ENCODE peak calls at places on chromosomes 16 and 17, in nine cellular contexts. One of them, this sample, is unnamed.

GRCh38 chr17:17098426-17099035 is 56.3 kb downstream of the MPRIP start:
- DNase-seq in activated CD4-positive, alpha-beta T cell treated with anti-CD3 and anti-CD28 coated beads, Interleukin-2, amount 10 ng/mL, durations not matched to agents 7 days and 5 days: no peak
- DNase-seq in body of pancreas: no peak
- DNase-seq in WTC11: no peak
- DNase-seq in left cardiac atrium: peak
- DNase-seq in fibroblast of pulmonary artery: peak
- DNase-seq in C1 segment of cervical spinal cord: no peak
- DNase-seq in memory B cell: no peak
- DNase-seq in MV-4-11: no peak
- DNase-seq in this sample: no peak

GRCh38 chr17:6953689-6954088 is 42.2 kb upstream of the ALOX12 start:
- DNase-seq in left cardiac atrium: no peak
- DNase-seq in body of pancreas: no peak
- DNase-seq in memory B cell: no peak
- DNase-seq in fibroblast of pulmonary artery: no peak
- DNase-seq in MV-4-11: no peak
- DNase-seq in C1 segment of cervical spinal cord: no peak
- DNase-seq in activated CD4-positive, alpha-beta T cell treated with anti-CD3 and anti-CD28 coated beads, Interleukin-2, amount 10 ng/mL, durations not matched to agents 7 days and 5 days: no peak
- DNase-seq in WTC11: no peak
- DNase-seq in this sample: no peak

GRCh38 chr16:77736879-77737278 is 14.6 kb downstream of the NUDT7 start:
- DNase-seq in left cardiac atrium: no peak
- DNase-seq in activated CD4-positive, alpha-beta T cell treated with anti-CD3 and anti-CD28 coated beads, Interleukin-2, amount 10 ng/mL, durations not matched to agents 7 days and 5 days: no peak
- DNase-seq in C1 segment of cervical spinal cord: no peak
- DNase-seq in body of pancreas: no peak
- DNase-seq in WTC11: no peak
- DNase-seq in memory B cell: no peak
- DNase-seq in MV-4-11: peak
- DNase-seq in fibroblast of pulmonary artery: no peak
- DNase-seq in this sample: no peak

GRCh38 chr16:71885261-71885650 is 1.3 kb upstream of the ZNF821 start:
- DNase-seq in body of pancreas: no peak
- DNase-seq in C1 segment of cervical spinal cord: no peak
- DNase-seq in fibroblast of pulmonary artery: no peak
- DNase-seq in WTC11: no peak
- DNase-seq in memory B cell: no peak
- DNase-seq in activated CD4-positive, alpha-beta T cell treated with anti-CD3 and anti-CD28 coated beads, Interleukin-2, amount 10 ng/mL, durations not matched to agents 7 days and 5 days: no peak
- DNase-seq in MV-4-11: peak
- DNase-seq in left cardiac atrium: no peak
- DNase-seq in this sample: no peak

GRCh38 chr16:89547291-89547690 is 13.2 kb upstream of the RPL13 start:
- DNase-seq in activated CD4-positive, alpha-beta T cell treated with anti-CD3 and anti-CD28 coated beads, Interleukin-2, amount 10 ng/mL, durations not matched to agents 7 days and 5 days: no peak
- DNase-seq in WTC11: no peak
- DNase-seq in body of pancreas: no peak
- DNase-seq in C1 segment of cervical spinal cord: no peak
- DNase-seq in MV-4-11: no peak
- DNase-seq in fibroblast of pulmonary artery: no peak
- DNase-seq in memory B cell: no peak
- DNase-seq in left cardiac atrium: no peak
- DNase-seq in this sample: no peak

GRCh38 chr16:57192146-57192545 is 6.0 kb downstream of the RSPRY1 start:
- DNase-seq in C1 segment of cervical spinal cord: no peak
- DNase-seq in memory B cell: no peak
- DNase-seq in fibroblast of pulmonary artery: peak
- DNase-seq in MV-4-11: no peak
- DNase-seq in body of pancreas: no peak
- DNase-seq in left cardiac atrium: no peak
- DNase-seq in activated CD4-positive, alpha-beta T cell treated with anti-CD3 and anti-CD28 coated beads, Interleukin-2, amount 10 ng/mL, durations not matched to agents 7 days and 5 days: no peak
- DNase-seq in WTC11: no peak
- DNase-seq in this sample: no peak

GRCh38 chr17:78644259-78644658 is 67.1 kb upstream of the DNAH17 start:
- DNase-seq in MV-4-11: peak
- DNase-seq in WTC11: no peak
- DNase-seq in fibroblast of pulmonary artery: no peak
- DNase-seq in C1 segment of cervical spinal cord: no peak
- DNase-seq in memory B cell: no peak
- DNase-seq in left cardiac atrium: no peak
- DNase-seq in activated CD4-positive, alpha-beta T cell treated with anti-CD3 and anti-CD28 coated beads, Interleukin-2, amount 10 ng/mL, durations not matched to agents 7 days and 5 days: no peak
- DNase-seq in body of pancreas: no peak
- DNase-seq in this sample: no peak

GRCh38 chr17:3032258-3033247 is 30.9 kb downstream of the OR1D5 start:
- DNase-seq in C1 segment of cervical spinal cord: no peak
- DNase-seq in left cardiac atrium: no peak
- DNase-seq in activated CD4-positive, alpha-beta T cell treated with anti-CD3 and anti-CD28 coated beads, Interleukin-2, amount 10 ng/mL, durations not matched to agents 7 days and 5 days: no peak
- DNase-seq in WTC11: no peak
- DNase-seq in memory B cell: no peak
- DNase-seq in body of pancreas: no peak
- DNase-seq in fibroblast of pulmonary artery: no peak
- DNase-seq in MV-4-11: no peak
- DNase-seq in this sample: no peak

GRCh38 chr16:58105619-58106018 is 23.6 kb downstream of the CFAP20 start:
- DNase-seq in C1 segment of cervical spinal cord: no peak
- DNase-seq in left cardiac atrium: no peak
- DNase-seq in activated CD4-positive, alpha-beta T cell treated with anti-CD3 and anti-CD28 coated beads, Interleukin-2, amount 10 ng/mL, durations not matched to agents 7 days and 5 days: no peak
- DNase-seq in WTC11: no peak
- DNase-seq in body of pancreas: no peak
- DNase-seq in fibroblast of pulmonary artery: no peak
- DNase-seq in MV-4-11: peak
- DNase-seq in memory B cell: no peak
- DNase-seq in this sample: no peak

GRCh38 chr16:83967838-83968482 is at the start of gene NECAB2:
- DNase-seq in memory B cell: no peak
- DNase-seq in left cardiac atrium: peak
- DNase-seq in fibroblast of pulmonary artery: peak
- DNase-seq in MV-4-11: no peak
- DNase-seq in WTC11: peak
- DNase-seq in body of pancreas: peak
- DNase-seq in C1 segment of cervical spinal cord: no peak
- DNase-seq in activated CD4-positive, alpha-beta T cell treated with anti-CD3 and anti-CD28 coated beads, Interleukin-2, amount 10 ng/mL, durations not matched to agents 7 days and 5 days: no peak
- DNase-seq in this sample: peak

GRCh38 chr16:58727028-58727781 is 6.9 kb downstream of the GOT2 start:
- DNase-seq in WTC11: no peak
- DNase-seq in memory B cell: no peak
- DNase-seq in MV-4-11: no peak
- DNase-seq in left cardiac atrium: no peak
- DNase-seq in fibroblast of pulmonary artery: no peak
- DNase-seq in body of pancreas: no peak
- DNase-seq in C1 segment of cervical spinal cord: no peak
- DNase-seq in activated CD4-positive, alpha-beta T cell treated with anti-CD3 and anti-CD28 coated beads, Interleukin-2, amount 10 ng/mL, durations not matched to agents 7 days and 5 days: no peak
- DNase-seq in this sample: no peak

GRCh38 chr17:42409467-42410351 is 13.3 kb downstream of the CAVIN1 start:
- DNase-seq in C1 segment of cervical spinal cord: no peak
- DNase-seq in body of pancreas: peak
- DNase-seq in activated CD4-positive, alpha-beta T cell treated with anti-CD3 and anti-CD28 coated beads, Interleukin-2, amount 10 ng/mL, durations not matched to agents 7 days and 5 days: no peak
- DNase-seq in left cardiac atrium: peak
- DNase-seq in MV-4-11: no peak
- DNase-seq in WTC11: no peak
- DNase-seq in fibroblast of pulmonary artery: peak
- DNase-seq in memory B cell: no peak
- DNase-seq in this sample: no peak

GRCh38 chr16:1053700-1054368 is 18.7 kb upstream of the SSTR5 start:
- DNase-seq in left cardiac atrium: no peak
- DNase-seq in activated CD4-positive, alpha-beta T cell treated with anti-CD3 and anti-CD28 coated beads, Interleukin-2, amount 10 ng/mL, durations not matched to agents 7 days and 5 days: no peak
- DNase-seq in C1 segment of cervical spinal cord: no peak
- DNase-seq in body of pancreas: no peak
- DNase-seq in memory B cell: no peak
- DNase-seq in WTC11: no peak
- DNase-seq in MV-4-11: no peak
- DNase-seq in fibroblast of pulmonary artery: no peak
- DNase-seq in this sample: no peak

GRCh38 chr16:15567823-15568222 is 75.1 kb downstream of the MARF1 start:
- DNase-seq in WTC11: no peak
- DNase-seq in C1 segment of cervical spinal cord: no peak
- DNase-seq in memory B cell: no peak
- DNase-seq in body of pancreas: no peak
- DNase-seq in MV-4-11: no peak
- DNase-seq in activated CD4-positive, alpha-beta T cell treated with anti-CD3 and anti-CD28 coated beads, Interleukin-2, amount 10 ng/mL, durations not matched to agents 7 days and 5 days: no peak
- DNase-seq in left cardiac atrium: no peak
- DNase-seq in fibroblast of pulmonary artery: no peak
- DNase-seq in this sample: no peak

GRCh38 chr16:80107900-80108299 is 432.9 kb upstream of the DYNLRB2 start:
- DNase-seq in MV-4-11: no peak
- DNase-seq in C1 segment of cervical spinal cord: no peak
- DNase-seq in fibroblast of pulmonary artery: no peak
- DNase-seq in memory B cell: no peak
- DNase-seq in body of pancreas: no peak
- DNase-seq in activated CD4-positive, alpha-beta T cell treated with anti-CD3 and anti-CD28 coated beads, Interleukin-2, amount 10 ng/mL, durations not matched to agents 7 days and 5 days: no peak
- DNase-seq in WTC11: no peak
- DNase-seq in left cardiac atrium: no peak
- DNase-seq in this sample: no peak

GRCh38 chr17:83150369-83151055 is 71.1 kb downstream of the METRNL start:
- DNase-seq in WTC11: no peak
- DNase-seq in fibroblast of pulmonary artery: no peak
- DNase-seq in MV-4-11: no peak
- DNase-seq in memory B cell: no peak
- DNase-seq in C1 segment of cervical spinal cord: no peak
- DNase-seq in left cardiac atrium: no peak
- DNase-seq in activated CD4-positive, alpha-beta T cell treated with anti-CD3 and anti-CD28 coated beads, Interleukin-2, amount 10 ng/mL, durations not matched to agents 7 days and 5 days: no peak
- DNase-seq in body of pancreas: no peak
- DNase-seq in this sample: no peak

GRCh38 chr17:43962479-43962878 is 8.7 kb upstream of the PYY start:
- DNase-seq in memory B cell: no peak
- DNase-seq in MV-4-11: no peak
- DNase-seq in left cardiac atrium: no peak
- DNase-seq in activated CD4-positive, alpha-beta T cell treated with anti-CD3 and anti-CD28 coated beads, Interleukin-2, amount 10 ng/mL, durations not matched to agents 7 days and 5 days: no peak
- DNase-seq in C1 segment of cervical spinal cord: no peak
- DNase-seq in body of pancreas: no peak
- DNase-seq in WTC11: no peak
- DNase-seq in fibroblast of pulmonary artery: no peak
- DNase-seq in this sample: no peak

GRCh38 chr17:47733414-47734288 is 615 bp downstream of the TBX21 start:
- DNase-seq in fibroblast of pulmonary artery: no peak
- DNase-seq in body of pancreas: no peak
- DNase-seq in WTC11: no peak
- DNase-seq in MV-4-11: no peak
- DNase-seq in C1 segment of cervical spinal cord: no peak
- DNase-seq in memory B cell: peak
- DNase-seq in activated CD4-positive, alpha-beta T cell treated with anti-CD3 and anti-CD28 coated beads, Interleukin-2, amount 10 ng/mL, durations not matched to agents 7 days and 5 days: peak
- DNase-seq in left cardiac atrium: no peak
- DNase-seq in this sample: no peak

GRCh38 chr17:43721537-43722268 is 36.9 kb downstream of the SOST start:
- DNase-seq in activated CD4-positive, alpha-beta T cell treated with anti-CD3 and anti-CD28 coated beads, Interleukin-2, amount 10 ng/mL, durations not matched to agents 7 days and 5 days: no peak
- DNase-seq in C1 segment of cervical spinal cord: no peak
- DNase-seq in MV-4-11: no peak
- DNase-seq in left cardiac atrium: no peak
- DNase-seq in memory B cell: no peak
- DNase-seq in fibroblast of pulmonary artery: peak
- DNase-seq in WTC11: no peak
- DNase-seq in body of pancreas: no peak
- DNase-seq in this sample: no peak

GRCh38 chr16:72787130-72787518 is 260.8 kb downstream of the ZFHX3 start:
- DNase-seq in fibroblast of pulmonary artery: no peak
- DNase-seq in memory B cell: no peak
- DNase-seq in left cardiac atrium: peak
- DNase-seq in WTC11: no peak
- DNase-seq in body of pancreas: no peak
- DNase-seq in MV-4-11: no peak
- DNase-seq in C1 segment of cervical spinal cord: no peak
- DNase-seq in activated CD4-positive, alpha-beta T cell treated with anti-CD3 and anti-CD28 coated beads, Interleukin-2, amount 10 ng/mL, durations not matched to agents 7 days and 5 days: no peak
- DNase-seq in this sample: peak

GRCh38 chr17:82098939-82099765 is 1.1 kb upstream of the FASN start:
- DNase-seq in C1 segment of cervical spinal cord: no peak
- DNase-seq in activated CD4-positive, alpha-beta T cell treated with anti-CD3 and anti-CD28 coated beads, Interleukin-2, amount 10 ng/mL, durations not matched to agents 7 days and 5 days: no peak
- DNase-seq in WTC11: no peak
- DNase-seq in MV-4-11: no peak
- DNase-seq in left cardiac atrium: no peak
- DNase-seq in memory B cell: peak
- DNase-seq in body of pancreas: no peak
- DNase-seq in fibroblast of pulmonary artery: no peak
- DNase-seq in this sample: no peak

GRCh38 chr17:50550661-50551432 is 3.9 kb downstream of the SPATA20 start:
- DNase-seq in fibroblast of pulmonary artery: peak
- DNase-seq in body of pancreas: peak
- DNase-seq in MV-4-11: peak
- DNase-seq in activated CD4-positive, alpha-beta T cell treated with anti-CD3 and anti-CD28 coated beads, Interleukin-2, amount 10 ng/mL, durations not matched to agents 7 days and 5 days: no peak
- DNase-seq in left cardiac atrium: peak
- DNase-seq in C1 segment of cervical spinal cord: peak
- DNase-seq in memory B cell: no peak
- DNase-seq in WTC11: peak
- DNase-seq in this sample: peak

This sample was measured in hippocampal formation.